ENCODE peak calls at places on chromosomes 2 and 18, in nine cellular contexts. D is colonic mucosa, H is astrocyte of the spinal cord, J is breast epithelium, M is GM12865, G is upper lobe of right lung, V is pancreas, Z is lower lobe of right lung, F is fibroblast of pulmonary artery. Q is an unnamed sample.
A peak's percentile ranks its signal among the peaks of the same experiment; 100 is the strongest.

GRCh38 chr2:106977707-106978106 is 91.7 kb upstream of the ST6GAL2 start:
- DNase-seq in J (no peak), V (no peak), G (no peak), D (no peak), Z (no peak), M (no peak), F (peak; percentile 70), H (peak; percentile 68), Q (no peak)

GRCh38 chr2:156589381-156590079 is 153.4 kb downstream of the GPD2 start:
- DNase-seq in H (peak; percentile 62), M (peak; percentile 69), V (no peak), J (no peak), F (peak; percentile 78), D (no peak), Z (no peak), G (no peak), Q (no peak)

GRCh38 chr2:134142903-134143302 is 111.0 kb upstream of the MGAT5 start:
- DNase-seq in D (no peak), M (no peak), J (no peak), F (peak; percentile 37), Z (no peak), G (no peak), H (peak; percentile 43), V (no peak), Q (no peak)

GRCh38 chr2:98936133-98936916 is at the start of gene CRACDL:
- DNase-seq in V (peak; percentile 46), F (no peak), Z (no peak), D (no peak), J (no peak), G (peak; percentile 74), H (no peak), M (no peak), Q (peak; percentile 73)

GRCh38 chr2:196290569-196290968 is 119.2 kb upstream of the STK17B start:
- DNase-seq in D (no peak), F (no peak), H (no peak), M (no peak), V (no peak), G (no peak), J (no peak), Z (no peak), Q (no peak)

GRCh38 chr2:239742377-239742776 is 282.8 kb downstream of the NDUFA10 start:
- DNase-seq in J (no peak), Z (no peak), G (no peak), H (no peak), M (no peak), D (no peak), F (no peak), V (no peak), Q (no peak)

GRCh38 chr2:108604196-108604595 is 69.9 kb downstream of the LIMS1 start:
- DNase-seq in H (no peak), M (no peak), F (peak; percentile 48), D (no peak), Z (no peak), J (no peak), G (no peak), V (no peak), Q (no peak)

GRCh38 chr2:20015482-20016083 is 3.1 kb upstream of the MATN3 start:
- DNase-seq in H (peak; percentile 67), G (no peak), V (no peak), D (no peak), J (no peak), M (peak; percentile 45), F (peak; percentile 77), Z (no peak), Q (no peak)

GRCh38 chr2:71796174-71796592 is 342.8 kb downstream of the DYSF start:
- DNase-seq in V (no peak), Z (no peak), H (peak; percentile 15), F (no peak), D (no peak), M (no peak), J (no peak), G (no peak), Q (no peak)

GRCh38 chr2:200810252-200810650 is 1.5 kb upstream of the BZW1 start:
- DNase-seq in M (no peak), Z (no peak), D (peak; percentile 40), V (peak; percentile 27), H (peak; percentile 82), G (no peak), F (peak; percentile 79), J (no peak), Q (no peak)

GRCh38 chr2:157800838-157801495 is 75.2 kb downstream of the ACVR1 start:
- DNase-seq in V (no peak), G (no peak), J (no peak), D (no peak), H (no peak), M (no peak), Z (no peak), F (no peak), Q (no peak)

GRCh38 chr2:19805266-19805665 is 96.5 kb downstream of the TTC32 start:
- DNase-seq in F (no peak), D (no peak), G (no peak), H (no peak), V (no peak), J (no peak), M (no peak), Z (no peak), Q (no peak)

GRCh38 chr2:75464348-75464946 is 96.3 kb downstream of the EVA1A start:
- DNase-seq in G (no peak), F (peak; percentile 61), Z (no peak), J (no peak), V (no peak), M (peak; percentile 43), D (no peak), H (peak; percentile 59), Q (no peak)

GRCh38 chr2:233275223-233275622 is 23.8 kb downstream of the ATG16L1 start:
- DNase-seq in H (no peak), F (no peak), G (no peak), D (no peak), M (no peak), V (no peak), Z (no peak), J (no peak), Q (no peak)

GRCh38 chr2:230602562-230603230 is 109.9 kb upstream of the CAB39 start:
- DNase-seq in G (no peak), F (no peak), J (no peak), D (no peak), H (no peak), M (peak; percentile 95), Z (no peak), V (no peak), Q (no peak)

GRCh38 chr2:206260427-206261012 is 13.9 kb upstream of the ZDBF2 start:
- DNase-seq in Z (no peak), F (peak; percentile 62), D (no peak), J (no peak), H (no peak), G (no peak), V (no peak), M (peak; percentile 48), Q (no peak)
- TF ChIP-seq CTCF in Z (peak; percentile 27), F (peak; percentile 64), D (no peak), J (no peak), H (peak; percentile 55), G (peak; percentile 34), V (peak; percentile 9), M (peak; percentile 49), Q (peak; percentile 37)

GRCh38 chr2:173059292-173059691 is 16.4 kb upstream of the MAP3K20 start:
- DNase-seq in Z (no peak), D (no peak), H (no peak), V (no peak), J (no peak), F (no peak), M (no peak), G (no peak), Q (no peak)

GRCh38 chr2:173058673-173059072 is 17.0 kb upstream of the MAP3K20 start:
- DNase-seq in H (no peak), Z (no peak), J (no peak), F (no peak), V (no peak), G (no peak), M (no peak), D (no peak), Q (no peak)

GRCh38 chr2:173056705-173057368 is 18.8 kb upstream of the MAP3K20 start:
- DNase-seq in H (no peak), V (no peak), Z (no peak), G (no peak), D (no peak), M (no peak), F (no peak), J (no peak), Q (no peak)

GRCh38 chr2:173059941-173060575 is 15.6 kb upstream of the MAP3K20 start:
- DNase-seq in G (no peak), Z (no peak), F (peak; percentile 29), M (no peak), V (no peak), D (no peak), J (no peak), H (no peak), Q (no peak)

DNA sequence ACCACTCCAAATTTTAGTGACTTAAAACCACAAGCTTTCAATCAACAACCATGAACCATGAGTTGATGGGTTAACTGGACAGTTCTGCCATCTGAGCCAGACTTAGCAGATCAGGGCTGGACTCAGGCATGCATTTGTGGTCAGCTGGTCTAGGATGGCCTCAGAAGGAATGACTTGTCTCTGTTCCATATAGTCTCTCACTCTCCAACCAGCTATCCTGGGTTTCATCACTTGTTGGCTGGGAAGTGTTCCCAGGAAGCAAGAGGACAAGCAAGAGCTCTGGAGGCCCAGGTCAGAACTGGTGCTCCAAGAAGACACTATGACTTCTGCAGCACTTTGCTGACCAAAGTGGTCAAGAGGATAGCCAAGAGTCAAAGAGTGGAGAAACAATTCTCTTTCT is 17.5 kb upstream of the MAP3K20 start:
- DNase-seq in Z (no peak), F (no peak), V (no peak), G (no peak), M (no peak), D (no peak), H (no peak), J (no peak), Q (no peak)
- TF ChIP-seq CTCF in Z (no peak), F (no peak), V (no peak), G (no peak), M (no peak), D (no peak), H (no peak), J (no peak), Q (no peak)

GRCh38 chr2:237865623-237866041 is 6.2 kb downstream of the RAMP1 start:
- DNase-seq in D (no peak), F (no peak), H (no peak), J (no peak), M (no peak), Z (no peak), G (peak; percentile 47), V (no peak), Q (no peak)
- TF ChIP-seq CTCF in D (no peak), F (peak; percentile 20), H (peak; percentile 30), J (no peak), M (no peak), Z (no peak), G (no peak), V (no peak), Q (no peak)

DNA sequence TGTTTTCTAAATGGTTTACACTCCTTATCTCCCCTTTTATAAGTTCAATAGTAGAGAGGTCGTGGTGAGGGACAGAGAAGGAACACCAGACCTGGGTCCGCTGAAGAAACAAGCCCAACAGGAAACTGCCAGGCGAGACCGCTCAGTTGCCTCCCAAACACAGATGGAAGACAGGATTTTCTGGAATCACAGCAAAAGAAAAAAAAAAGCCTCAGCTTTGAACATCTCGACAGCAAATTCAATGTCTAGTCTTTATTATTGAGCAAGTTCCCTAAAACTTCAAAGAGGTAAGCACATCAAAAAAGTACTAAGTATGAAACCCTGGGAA is 33.5 kb upstream of the GNAL start:
- DNase-seq in J (no peak), V (no peak), M (no peak), D (no peak), H (no peak), F (no peak), Z (no peak), G (no peak), Q (no peak)
- TF ChIP-seq CTCF in J (no peak), V (no peak), M (no peak), D (no peak), H (no peak), F (no peak), Z (no peak), G (no peak), Q (peak; percentile 3)

GRCh38 chr18:48929951-48930713 is 20.6 kb downstream of the SMAD7 start:
- DNase-seq in J (no peak), V (peak; percentile 74), H (peak; percentile 72), D (peak; percentile 88), M (no peak), G (peak; percentile 79), Z (no peak), F (peak; percentile 77), Q (peak; percentile 73)
- TF ChIP-seq CTCF in J (no peak), V (no peak), H (no peak), D (no peak), M (no peak), G (no peak), Z (no peak), F (no peak), Q (no peak)